ENCODE peak calls at places on chromosome 14, in four cellular contexts. H is SW480; V is effector CD8-positive, alpha-beta T cell; K is HS-5. Y is an unnamed sample.

GRCh38 chr14:39232554-39233415 is 930 bp upstream of the MIA2 start:
- DNase-seq in H (peak), V (no peak), K (peak), Y (no peak)

GRCh38 chr14:58109761-58110160 is 42.3 kb downstream of the ARMH4 start:
- DNase-seq in H (no peak), V (no peak), K (no peak), Y (no peak)

GRCh38 chr14:22613091-22613695 is 15.1 kb downstream of the ABHD4 start:
- DNase-seq in H (no peak), V (no peak), K (no peak), Y (no peak)

GRCh38 chr14:81435048-81435577 is 35.0 kb upstream of the STON2 start:
- DNase-seq in H (no peak), V (no peak), K (no peak), Y (no peak)

GRCh38 chr14:20774258-20774657 is 6.1 kb downstream of the EDDM3B start:
- DNase-seq in H (no peak), V (no peak), K (no peak), Y (no peak)

GRCh38 chr14:90093942-90094595 is 32.3 kb downstream of the KCNK13 start:
- DNase-seq in H (no peak), V (no peak), K (no peak), Y (no peak)

GRCh38 chr14:68549966-68550705 is 242.7 kb downstream of the ZFP36L1 start:
- DNase-seq in H (no peak), V (no peak), K (no peak), Y (no peak)

GRCh38 chr14:53278602-53279506 is 125.7 kb upstream of the DDHD1 start:
- DNase-seq in H (no peak), V (no peak), K (no peak), Y (no peak)

GRCh38 chr14:102081231-102082080 is 5.4 kb downstream of the HSP90AA1 start:
- DNase-seq in H (no peak), V (no peak), K (no peak), Y (no peak)

GRCh38 chr14:29681308-29681707 is 246.3 kb downstream of the PRKD1 start:
- DNase-seq in H (no peak), V (no peak), K (no peak), Y (no peak)

GRCh38 chr14:58572092-58572853 is 65.5 kb upstream of the DACT1 start:
- DNase-seq in H (peak), V (no peak), K (peak), Y (no peak)

GRCh38 chr14:93716410-93717221 is 71.7 kb downstream of the PRIMA1 start:
- DNase-seq in H (no peak), V (no peak), K (no peak), Y (no peak)

GRCh38 chr14:76958975-76959710 is 69.4 kb downstream of the IRF2BPL start:
- DNase-seq in H (peak), V (no peak), K (no peak), Y (no peak)

GRCh38 chr14:35367056-35367372 is 37.5 kb downstream of the NFKBIA start:
- DNase-seq in H (no peak), V (no peak), K (no peak), Y (no peak)

GRCh38 chr14:104094709-104095425 is 9.4 kb downstream of the ASPG start:
- DNase-seq in H (peak), V (peak), K (no peak), Y (peak)

GRCh38 chr14:44777567-44777966 is 184.2 kb downstream of the KLHL28 start:
- DNase-seq in H (no peak), V (no peak), K (no peak), Y (no peak)